ENCODE peak calls at places on chromosomes 7 and 10, in ten cellular contexts. G is fibroblast of mammary gland; M is AG09319; V is stimulated activated CD8-positive, alpha-beta memory T cell treated with anti-CD3 and anti-CD28 coated beads, Interleukin-4, amount 100 ng/mL, for 24 hours; K is GM20000; X is IMR-90; W is activated CD4-positive, alpha-beta T cell treated with anti-CD3 and anti-CD28 coated beads, Interleukin-2, amount 10 ng/mL, durations not matched to agents 7 days and 5 days; F is mesenchymal stem cell; T is pancreas; Y is cardiac muscle cell. A is an unnamed sample.
A peak's percentile ranks its signal among the peaks of the same experiment; 100 is the strongest.

GRCh38 chr7:47453093-47454056 is 128.5 kb downstream of the TNS3 start:
- DNase-seq in K (peak; percentile 22), T (peak; percentile 78), Y (peak; percentile 59), M (peak; percentile 56), X (peak; percentile 98), V (no peak), W (no peak), F (peak; percentile 98), G (peak; percentile 97), A (no peak)

GRCh38 chr10:12484945-12485805 is 135.8 kb downstream of the CAMK1D start:
- DNase-seq in G (no peak), V (no peak), F (no peak), M (no peak), W (peak; percentile 21), Y (peak; percentile 17), X (no peak), K (peak; percentile 67), T (peak; percentile 54), A (no peak)

GRCh38 chr10:103493362-103493871 is at the start of gene NEURL1:
- DNase-seq in X (no peak), M (no peak), V (no peak), T (no peak), F (no peak), W (peak; percentile 35), K (peak; percentile 44), Y (no peak), G (no peak), A (peak; percentile 59)

GRCh38 chr7:33814958-33815735 is 90.2 kb upstream of the BMPER start:
- DNase-seq in M (no peak), T (no peak), F (no peak), W (no peak), G (no peak), K (no peak), Y (no peak), V (no peak), X (no peak), A (no peak)

GRCh38 chr7:80277434-80278427 is 143.1 kb downstream of the GNAI1 start:
- DNase-seq in M (no peak), T (no peak), W (no peak), V (no peak), X (peak; percentile 32), Y (peak; percentile 53), G (peak; percentile 63), F (peak; percentile 90), K (no peak), A (no peak)

GRCh38 chr7:116139007-116139406 is 71.3 kb upstream of the TES start:
- DNase-seq in T (no peak), K (no peak), G (peak; percentile 26), M (no peak), F (no peak), V (no peak), Y (peak; percentile 30), X (peak; percentile 13), W (no peak), A (peak; percentile 32)

GRCh38 chr7:151851160-151851751 is 25.7 kb downstream of the PRKAG2 start:
- DNase-seq in G (no peak), X (no peak), K (no peak), M (no peak), T (peak; percentile 39), W (peak; percentile 30), F (no peak), V (no peak), Y (no peak), A (no peak)

GRCh38 chr7:156792611-156793010 is 100.4 kb downstream of the LMBR1 start:
- DNase-seq in V (no peak), M (no peak), T (no peak), X (no peak), F (no peak), W (no peak), G (no peak), K (no peak), Y (no peak), A (no peak)

GRCh38 chr7:121020652-121021051 is 32.1 kb downstream of the CPED1 start:
- DNase-seq in K (no peak), X (peak; percentile 72), G (peak; percentile 82), T (no peak), W (no peak), F (peak; percentile 80), Y (peak; percentile 75), V (no peak), M (no peak), A (no peak)

GRCh38 chr7:10643545-10643944 is 330.1 kb upstream of the PHF14 start:
- DNase-seq in T (no peak), M (no peak), V (no peak), F (no peak), K (no peak), X (no peak), Y (no peak), G (no peak), W (peak; percentile 19), A (no peak)

GRCh38 chr10:77562742-77563141 is 74.9 kb downstream of the KCNMA1 start:
- DNase-seq in T (no peak), X (no peak), W (no peak), M (no peak), Y (no peak), G (no peak), V (no peak), F (no peak), K (no peak), A (no peak)

GRCh38 chr7:45985902-45986301 is 64.8 kb upstream of the IGFBP3 start:
- DNase-seq in X (peak; percentile 80), F (peak; percentile 73), W (no peak), V (no peak), G (peak; percentile 75), T (no peak), M (no peak), K (no peak), Y (peak; percentile 56), A (no peak)

GRCh38 chr7:24665564-24666294 is 91.5 kb downstream of the GSDME start:
- DNase-seq in Y (peak; percentile 72), F (peak; percentile 64), X (peak; percentile 58), K (peak; percentile 34), G (peak; percentile 64), M (peak; percentile 18), V (peak; percentile 6), T (peak; percentile 38), W (peak; percentile 66), A (peak; percentile 19)

GRCh38 chr10:42738669-42739068 is 43.9 kb upstream of the BMS1 start:
- DNase-seq in K (no peak), Y (no peak), M (no peak), F (no peak), X (no peak), G (no peak), W (no peak), V (no peak), T (no peak), A (no peak)

GRCh38 chr10:127196227-127196954 is at the start of gene INSYN2A:
- DNase-seq in K (peak; percentile 25), V (no peak), F (peak; percentile 58), X (peak; percentile 44), T (no peak), M (no peak), W (no peak), G (peak; percentile 52), Y (peak; percentile 65), A (peak; percentile 47)

GRCh38 chr10:72557362-72557761 is 68.5 kb downstream of the MICU1 start:
- DNase-seq in W (no peak), F (peak; percentile 70), K (no peak), G (peak; percentile 78), V (no peak), T (no peak), M (no peak), X (peak; percentile 79), Y (peak; percentile 52), A (no peak)